ENCODE peak calls at places on chromosomes 11 and 22, in nine cellular contexts. P is heart right ventricle; I is activated B cell treated with CpG ODN at 0.5 μM for 24 hours; B is left lung; C is activated CD8-positive, alpha-beta T cell treated with anti-CD3 and anti-CD28 coated beads, Interleukin-2, amount 10 ng/mL, durations not matched to agents 7 days and 5 days; Z is activated naive CD8-positive, alpha-beta T cell treated with anti-CD3 and anti-CD28 coated beads, Interleukin-2, amount 50 U/mL, for 24 hours; Y is CD4-positive, CD25-positive, alpha-beta regulatory T cell; Q is psoas muscle; D is Right ventricle myocardium inferior. N is an unnamed sample.

GRCh38 chr11:30150425-30150824 is 80.4 kb upstream of the FSHB start:
- ATAC-seq in P (peak; percentile 78), I (no peak), B (peak; percentile 40), C (no peak), Z (no peak), Y (no peak), Q (no peak), D (peak; percentile 69), N (no peak)

GRCh38 chr22:49760630-49761571 is 66.8 kb downstream of the BRD1 start:
- ATAC-seq in P (no peak), I (no peak), B (no peak), C (peak; percentile 71), Z (peak; percentile 48), Y (peak; percentile 59), Q (peak; percentile 40), D (no peak), N (peak; percentile 59)

GRCh38 chr11:115500547-115501503 is 3.4 kb downstream of the CADM1 start:
- ATAC-seq in P (no peak), I (no peak), B (no peak), C (no peak), Z (no peak), Y (no peak), Q (no peak), D (no peak), N (no peak)

GRCh38 chr11:67438121-67438902 is 830 bp upstream of the PTPRCAP start:
- ATAC-seq in P (no peak), I (peak; percentile 14), B (no peak), C (peak; percentile 63), Z (peak; percentile 48), Y (peak; percentile 41), Q (no peak), D (no peak), N (peak; percentile 67)

GRCh38 chr11:64655901-64656601 is 65.0 kb downstream of the SLC22A12 start:
- ATAC-seq in P (no peak), I (no peak), B (no peak), C (no peak), Z (no peak), Y (no peak), Q (no peak), D (no peak), N (no peak)

GRCh38 chr11:119470316-119471266 is 47.6 kb upstream of the THY1 start:
- ATAC-seq in P (no peak), I (no peak), B (peak; percentile 6), C (no peak), Z (no peak), Y (no peak), Q (no peak), D (no peak), N (no peak)

GRCh38 chr11:11996321-11997174 is 11.9 kb downstream of the DKK3 start:
- ATAC-seq in P (no peak), I (no peak), B (no peak), C (no peak), Z (no peak), Y (no peak), Q (no peak), D (no peak), N (no peak)

GRCh38 chr11:43427971-43428370 is 69.3 kb downstream of the TTC17 start:
- ATAC-seq in P (no peak), I (no peak), B (no peak), C (no peak), Z (no peak), Y (no peak), Q (no peak), D (no peak), N (no peak)

GRCh38 chr11:62545437-62546243 is 966 bp downstream of the AHNAK start:
- ATAC-seq in P (peak; percentile 75), I (peak; percentile 15), B (peak; percentile 59), C (peak; percentile 27), Z (peak; percentile 8), Y (peak; percentile 7), Q (peak; percentile 56), D (peak; percentile 66), N (peak; percentile 34)

GRCh38 chr11:61049854-61050253 is 52.4 kb upstream of the CD5 start:
- ATAC-seq in P (peak; percentile 69), I (no peak), B (peak; percentile 44), C (no peak), Z (no peak), Y (no peak), Q (no peak), D (peak; percentile 57), N (no peak)

GRCh38 chr11:1401656-1402221 is 12.0 kb downstream of the BRSK2 start:
- ATAC-seq in P (peak; percentile 48), I (peak; percentile 56), B (peak; percentile 88), C (peak; percentile 44), Z (no peak), Y (no peak), Q (peak; percentile 60), D (no peak), N (no peak)

GRCh38 chr11:26947379-26947844 is 46.5 kb upstream of the FIBIN start:
- ATAC-seq in P (peak; percentile 92), I (no peak), B (peak; percentile 86), C (no peak), Z (no peak), Y (no peak), Q (peak; percentile 86), D (peak; percentile 95), N (no peak)

GRCh38 chr11:120385690-120386089 is 49.5 kb downstream of the ARHGEF12 start:
- ATAC-seq in P (no peak), I (no peak), B (no peak), C (no peak), Z (no peak), Y (no peak), Q (no peak), D (no peak), N (no peak)

GRCh38 chr11:47966621-47967020 is 13.7 kb upstream of the PTPRJ start:
- ATAC-seq in P (no peak), I (no peak), B (no peak), C (no peak), Z (no peak), Y (no peak), Q (peak; percentile 65), D (no peak), N (no peak)

GRCh38 chr11:65169164-65169641 is 830 bp upstream of the SPDYC start:
- ATAC-seq in P (no peak), I (peak; percentile 62), B (no peak), C (peak; percentile 22), Z (peak; percentile 24), Y (peak; percentile 45), Q (no peak), D (no peak), N (peak; percentile 45)

GRCh38 chr11:72701466-72701865 is 27.2 kb upstream of the PDE2A start:
- ATAC-seq in P (no peak), I (no peak), B (no peak), C (no peak), Z (no peak), Y (no peak), Q (no peak), D (no peak), N (no peak)

GRCh38 chr11:114077482-114078305 is 18.2 kb downstream of the ZBTB16 start:
- ATAC-seq in P (no peak), I (no peak), B (no peak), C (peak; percentile 30), Z (peak; percentile 29), Y (peak; percentile 25), Q (no peak), D (no peak), N (no peak)

GRCh38 chr11:3840289-3840869 is 380 bp downstream of the RHOG start:
- ATAC-seq in P (peak; percentile 63), I (no peak), B (peak; percentile 23), C (peak; percentile 5), Z (no peak), Y (no peak), Q (peak; percentile 57), D (peak; percentile 40), N (peak; percentile 0)

GRCh38 chr11:96470521-96470920 is 80.7 kb downstream of the JRKL start:
- ATAC-seq in P (no peak), I (no peak), B (no peak), C (no peak), Z (no peak), Y (no peak), Q (no peak), D (no peak), N (no peak)

GRCh38 chr11:6458352-6458751 is 15.4 kb downstream of the TRIM3 start:
- ATAC-seq in P (no peak), I (no peak), B (peak; percentile 85), C (no peak), Z (no peak), Y (no peak), Q (no peak), D (no peak), N (no peak)

GRCh38 chr22:46723882-46724281 is 14.2 kb downstream of the CERK start:
- ATAC-seq in P (no peak), I (no peak), B (no peak), C (no peak), Z (no peak), Y (no peak), Q (no peak), D (no peak), N (no peak)

GRCh38 chr11:12706531-12707499 is 32.6 kb downstream of the TEAD1 start:
- ATAC-seq in P (no peak), I (no peak), B (peak; percentile 24), C (no peak), Z (no peak), Y (no peak), Q (peak; percentile 22), D (peak; percentile 50), N (no peak)

GRCh38 chr22:23157560-23158515 is 12.6 kb downstream of the RAB36 start:
- ATAC-seq in P (no peak), I (no peak), B (peak; percentile 68), C (no peak), Z (no peak), Y (no peak), Q (no peak), D (peak; percentile 2), N (no peak)

GRCh38 chr11:104763930-104764717 is 134.1 kb downstream of the CASP12 start:
- ATAC-seq in P (no peak), I (no peak), B (no peak), C (no peak), Z (no peak), Y (no peak), Q (no peak), D (no peak), N (no peak)

GRCh38 chr11:111720801-111721494 is 45.2 kb downstream of the PPP2R1B start:
- ATAC-seq in P (peak; percentile 75), I (no peak), B (no peak), C (no peak), Z (no peak), Y (no peak), Q (no peak), D (no peak), N (no peak)

GRCh38 chr11:2445107-2445947 is 519 bp downstream of the KCNQ1 start:
- ATAC-seq in P (no peak), I (peak; percentile 11), B (peak; percentile 2), C (peak; percentile 49), Z (peak; percentile 31), Y (no peak), Q (no peak), D (peak; percentile 2), N (peak; percentile 55)

GRCh38 chr11:120135838-120136237 is 2.1 kb downstream of the TRIM29 start:
- ATAC-seq in P (no peak), I (no peak), B (no peak), C (no peak), Z (no peak), Y (no peak), Q (no peak), D (no peak), N (no peak)

GRCh38 chr11:134837166-134837886 is 425.3 kb upstream of the B3GAT1 start:
- ATAC-seq in P (no peak), I (no peak), B (no peak), C (no peak), Z (no peak), Y (no peak), Q (no peak), D (no peak), N (peak; percentile 16)

GRCh38 chr22:42930810-42931420 is 73.8 kb upstream of the ARFGAP3 start:
- ATAC-seq in P (peak; percentile 42), I (no peak), B (no peak), C (no peak), Z (peak; percentile 58), Y (no peak), Q (peak; percentile 75), D (peak; percentile 53), N (no peak)

GRCh38 chr11:932435-932834 is 6.8 kb downstream of the AP2A2 start:
- ATAC-seq in P (no peak), I (no peak), B (peak; percentile 37), C (no peak), Z (no peak), Y (no peak), Q (peak; percentile 47), D (peak; percentile 47), N (no peak)

GRCh38 chr22:37338539-37339246 is 56.4 kb downstream of the CYTH4 start:
- ATAC-seq in P (no peak), I (no peak), B (no peak), C (no peak), Z (no peak), Y (no peak), Q (no peak), D (no peak), N (no peak)